ENCODE peak calls at places on chromosome 10, in five cellular contexts. M is CD8-positive, alpha-beta T cell; I is pancreas; H is upper lobe of right lung; X is heart left ventricle. E is an unnamed sample.

GRCh38 chr10:128035557-128035973 is 90.7 kb downstream of the MKI67 start:
- DNase-seq in M (peak; percentile 71), I (no peak), H (peak; percentile 71), X (peak; percentile 47), E (no peak)

GRCh38 chr10:90912176-90912575 is 8.7 kb downstream of the ANKRD1 start:
- DNase-seq in M (no peak), I (no peak), H (no peak), X (no peak), E (no peak)

GRCh38 chr10:127872871-127873600 is 19.7 kb downstream of the CLRN3 start:
- DNase-seq in M (no peak), I (no peak), H (no peak), X (no peak), E (no peak)

GRCh38 chr10:98886686-98887085 is 349.0 kb downstream of the HPSE2 start:
- DNase-seq in M (no peak), I (no peak), H (no peak), X (no peak), E (no peak)

GRCh38 chr10:27158421-27158820 is 3.3 kb downstream of the MASTL start:
- DNase-seq in M (no peak), I (no peak), H (no peak), X (no peak), E (no peak)

GRCh38 chr10:11276475-11276990 is 258.9 kb downstream of the CELF2 start:
- DNase-seq in M (no peak), I (no peak), H (no peak), X (no peak), E (no peak)

GRCh38 chr10:57098146-57098545 is 737.1 kb upstream of the ZWINT start:
- DNase-seq in M (no peak), I (no peak), H (no peak), X (no peak), E (no peak)

GRCh38 chr10:30606313-30606712 is 23.2 kb downstream of the LYZL2 start:
- DNase-seq in M (no peak), I (no peak), H (no peak), X (no peak), E (no peak)

GRCh38 chr10:119817991-119818888 is 54.4 kb downstream of the MCMBP start:
- DNase-seq in M (no peak), I (peak; percentile 32), H (peak; percentile 74), X (peak; percentile 60), E (no peak)

GRCh38 chr10:29377333-29377961 is 88.6 kb downstream of the LYZL1 start:
- DNase-seq in M (no peak), I (no peak), H (no peak), X (no peak), E (no peak)

GRCh38 chr10:99775850-99776249 is 6.6 kb upstream of the ABCC2 start:
- DNase-seq in M (no peak), I (no peak), H (no peak), X (no peak), E (peak; percentile 53)

GRCh38 chr10:3538850-3539531 is 246.0 kb downstream of the KLF6 start:
- DNase-seq in M (no peak), I (no peak), H (no peak), X (peak; percentile 52), E (peak; percentile 92)

GRCh38 chr10:11378835-11379234 is 232.6 kb downstream of the USP6NL start:
- DNase-seq in M (no peak), I (no peak), H (no peak), X (peak; percentile 38), E (no peak)

GRCh38 chr10:74704629-74705360 is 121.6 kb upstream of the KAT6B start:
- DNase-seq in M (no peak), I (peak; percentile 40), H (no peak), X (no peak), E (no peak)

GRCh38 chr10:21607907-21608306 is 73.9 kb downstream of the MLLT10 start:
- DNase-seq in M (no peak), I (no peak), H (no peak), X (no peak), E (no peak)

GRCh38 chr10:113865896-113866295 is 11.4 kb downstream of the NHLRC2 start:
- DNase-seq in M (no peak), I (no peak), H (no peak), X (no peak), E (no peak)
- H3K27ac ChIP-seq in M (no peak overlapping the region), I (no peak overlapping the region), H (no peak overlapping the region), X (peak overlapping the region; percentile 19), E (no peak overlapping the region)

GRCh38 chr10:104581884-104582603 is 59.0 kb upstream of the SORCS3 start:
- DNase-seq in M (no peak), I (no peak), H (no peak), X (no peak), E (no peak)

GRCh38 chr10:104580774-104581675 is 60.1 kb upstream of the SORCS3 start:
- DNase-seq in M (peak; percentile 73), I (peak; percentile 52), H (peak; percentile 70), X (peak; percentile 60), E (peak; percentile 69)

GRCh38 chr10:104577861-104578480 is 63.1 kb upstream of the SORCS3 start:
- DNase-seq in M (no peak), I (no peak), H (no peak), X (no peak), E (no peak)

GRCh38 chr10:104582604-104582951 is 58.5 kb upstream of the SORCS3 start:
- DNase-seq in M (no peak), I (no peak), H (no peak), X (no peak), E (no peak)

DNA sequence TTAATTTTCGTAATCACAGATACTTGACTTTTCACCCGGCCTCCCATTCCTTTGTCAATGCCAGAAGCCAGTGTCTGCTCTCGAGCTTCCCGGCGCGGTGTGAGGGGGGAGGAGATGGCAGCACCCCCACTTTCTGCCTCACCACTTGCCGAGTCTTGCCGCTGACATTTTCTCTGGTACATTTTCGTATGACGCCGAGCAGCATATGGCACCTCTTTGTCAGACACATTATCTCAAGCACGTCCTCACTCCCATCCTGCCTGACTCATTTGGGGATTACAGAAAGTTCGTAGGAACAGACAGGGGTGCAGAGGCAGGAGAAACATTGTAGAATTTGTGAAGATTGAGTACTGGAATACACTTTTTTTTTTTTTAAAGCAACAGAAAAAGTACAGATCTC is 60.8 kb upstream of the SORCS3 start:
- DNase-seq in M (no peak), I (no peak), H (no peak), X (no peak), E (no peak)
- H3K4me3 ChIP-seq in M (no peak overlapping the region), I (no peak overlapping the region), H (no peak overlapping the region), X (no peak overlapping the region), E (no peak overlapping the region)

DNA sequence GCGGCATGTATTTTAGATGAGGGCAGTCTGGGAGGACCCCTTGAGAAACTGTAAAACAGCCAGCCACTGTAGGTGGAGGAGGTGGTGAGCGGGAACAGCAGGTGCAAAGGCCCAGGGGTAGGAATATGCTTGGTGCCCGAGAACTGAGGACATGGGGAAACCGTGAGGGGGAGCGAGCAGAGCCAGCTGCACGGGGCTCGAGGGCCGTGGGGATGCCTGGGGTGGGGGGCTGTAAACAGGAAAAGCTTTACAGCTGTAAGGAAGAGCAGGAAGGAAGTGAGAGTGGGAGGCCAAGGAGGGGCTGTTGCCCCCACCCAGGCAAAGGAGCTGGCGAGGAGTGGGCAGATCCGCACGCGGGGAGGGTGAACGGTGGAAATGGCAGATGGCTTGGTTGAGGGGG is 34.3 kb downstream of the ZMIZ1 start:
- DNase-seq in M (no peak), I (no peak), H (no peak), X (no peak), E (no peak)
- H3K27ac ChIP-seq in M (no peak overlapping the region), I (no peak overlapping the region), H (no peak overlapping the region), X (peak overlapping the region; percentile 94), E (no peak overlapping the region)

GRCh38 chr10:122462533-122463465 is 1.4 kb downstream of the HTRA1 start:
- DNase-seq in M (no peak), I (no peak), H (no peak), X (peak; percentile 57), E (peak; percentile 21)
- H3K4me3 ChIP-seq in M (peak overlapping the region; percentile 58), I (peak overlapping the region; percentile 54), H (peak overlapping the region; percentile 80), X (peak overlapping the region; percentile 85), E (peak overlapping the region; percentile 46)

GRCh38 chr10:121974019-121974534 is 940 bp downstream of the NSMCE4A start:
- DNase-seq in M (no peak), I (no peak), H (no peak), X (no peak), E (no peak)
- H3K27ac ChIP-seq in M (peak overlapping the region; percentile 76), I (peak overlapping the region; percentile 83), H (peak overlapping the region; percentile 96), X (peak overlapping the region; percentile 99), E (no peak overlapping the region)

DNA sequence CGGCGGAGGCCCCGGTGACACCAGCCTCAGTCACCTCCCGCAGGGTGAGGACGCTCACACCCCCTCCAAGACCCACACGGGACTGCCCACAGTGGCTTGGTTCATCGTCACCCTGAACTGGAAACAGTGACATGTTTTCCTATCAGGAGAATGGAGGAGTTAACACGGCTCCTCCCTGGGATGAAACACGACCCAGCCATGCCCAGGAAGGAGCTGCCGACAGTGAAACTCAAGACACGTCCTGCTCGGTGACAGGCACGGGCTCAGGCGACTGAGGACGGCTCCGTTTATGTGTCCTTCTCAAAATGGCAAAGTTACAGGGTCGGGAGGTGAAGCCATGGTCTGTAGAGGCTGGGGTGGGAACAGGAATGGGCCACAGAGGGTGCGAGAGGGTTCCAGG is 272.5 kb downstream of the ADARB2 start:
- DNase-seq in M (no peak), I (no peak), H (no peak), X (no peak), E (no peak)
- H3K4me3 ChIP-seq in M (no peak overlapping the region), I (no peak overlapping the region), H (no peak overlapping the region), X (no peak overlapping the region), E (no peak overlapping the region)

GRCh38 chr10:35327770-35328403 is 8.4 kb upstream of the CCNY start:
- DNase-seq in M (no peak), I (no peak), H (no peak), X (no peak), E (no peak)
- H3K27ac ChIP-seq in M (no peak overlapping the region), I (no peak overlapping the region), H (no peak overlapping the region), X (no peak overlapping the region), E (peak overlapping the region; percentile 52)

GRCh38 chr10:23581906-23582305 is 143.0 kb downstream of the OTUD1 start:
- DNase-seq in M (no peak), I (no peak), H (no peak), X (no peak), E (no peak)

DNA sequence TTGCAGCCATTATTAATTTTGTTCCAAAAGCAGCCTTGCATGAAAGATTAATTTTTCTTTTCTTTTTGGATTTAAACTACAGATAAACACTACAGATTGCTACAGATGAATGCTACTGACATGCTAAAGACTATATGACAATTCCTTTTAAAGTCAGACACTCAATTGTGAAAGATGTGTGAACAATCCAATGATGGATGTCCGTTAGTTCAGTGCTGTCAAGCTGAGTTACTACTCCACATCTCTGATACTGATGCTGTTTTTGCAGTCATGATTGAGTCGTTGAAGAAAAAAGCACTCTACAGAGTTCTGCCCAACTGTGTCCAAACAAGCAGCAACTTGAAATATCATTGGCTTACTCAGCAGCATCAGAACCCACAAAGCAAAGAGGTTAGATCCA is 146.8 kb downstream of the OTUD1 start:
- DNase-seq in M (no peak), I (no peak), H (no peak), X (no peak), E (no peak)
- H3K4me3 ChIP-seq in M (no peak overlapping the region), I (no peak overlapping the region), H (no peak overlapping the region), X (no peak overlapping the region), E (no peak overlapping the region)

E was measured in SJSA1.